ENCODE peak calls at places on chromosomes 2 and 18, in five cellular contexts. U is transverse colon, F is lower leg skin, N is stomach, T is H54. J is an unnamed sample.
A peak's percentile ranks its signal among the peaks of the same experiment; 100 is the strongest.

GRCh38 chr2:72090271-72090720 is 57.4 kb downstream of the CYP26B1 start:
- DNase-seq in U (no peak), F (no peak), N (peak; percentile 3), T (no peak), J (no peak)

GRCh38 chr2:220891405-220891804 is 680.7 kb downstream of the EPHA4 start:
- DNase-seq in U (no peak), F (no peak), N (no peak), T (peak; percentile 69), J (no peak)

GRCh38 chr2:127220102-127220806 is at the start of gene CYP27C1:
- DNase-seq in U (no peak), F (no peak), N (no peak), T (no peak), J (no peak)

GRCh38 chr18:31828613-31829012 is 67.9 kb upstream of the SLC25A52 start:
- DNase-seq in U (no peak), F (no peak), N (no peak), T (no peak), J (no peak)

GRCh38 chr2:42026332-42026731 is 21.5 kb upstream of the PKDCC start:
- DNase-seq in U (no peak), F (no peak), N (no peak), T (no peak), J (no peak)

GRCh38 chr18:10726198-10727068 is 200.6 kb downstream of the NAPG start:
- DNase-seq in U (no peak), F (no peak), N (no peak), T (no peak), J (no peak)

GRCh38 chr2:174338626-174339570 is 4.1 kb downstream of the SP9 start:
- DNase-seq in U (no peak), F (no peak), N (no peak), T (no peak), J (peak; percentile 25)

GRCh38 chr2:160207804-160208661 is 8.0 kb upstream of the ITGB6 start:
- DNase-seq in U (peak; percentile 88), F (peak; percentile 59), N (peak; percentile 82), T (peak; percentile 76), J (no peak)

GRCh38 chr2:121532347-121532766 is 1.7 kb downstream of the RNU4ATAC start:
- DNase-seq in U (no peak), F (no peak), N (no peak), T (no peak), J (peak; percentile 9)

GRCh38 chr2:85437488-85438290 is 19.2 kb downstream of the SH2D6 start:
- DNase-seq in U (peak; percentile 88), F (peak; percentile 84), N (peak; percentile 93), T (peak; percentile 84), J (peak; percentile 96)

GRCh38 chr2:201024518-201024917 is 47.0 kb downstream of the HYCC2 start:
- DNase-seq in U (no peak), F (no peak), N (no peak), T (no peak), J (no peak)

GRCh38 chr2:207256476-207257207 is 90.9 kb upstream of the KLF7 start:
- DNase-seq in U (no peak), F (no peak), N (no peak), T (no peak), J (peak; percentile 34)

GRCh38 chr18:36706313-36706881 is 122.4 kb downstream of the TPGS2 start:
- DNase-seq in U (no peak), F (no peak), N (no peak), T (no peak), J (no peak)

GRCh38 chr18:37393945-37394609 is 171.5 kb downstream of the CELF4 start:
- DNase-seq in U (peak; percentile 32), F (peak; percentile 49), N (peak; percentile 42), T (peak; percentile 44), J (no peak)

GRCh38 chr2:224143521-224143920 is 104.4 kb upstream of the SERPINE2 start:
- DNase-seq in U (no peak), F (no peak), N (no peak), T (no peak), J (no peak)

GRCh38 chr18:55076643-55077218 is 117.5 kb upstream of the CCDC68 start:
- DNase-seq in U (no peak), F (no peak), N (no peak), T (no peak), J (no peak)

GRCh38 chr18:46071894-46072867 is at the start of gene PSTPIP2:
- DNase-seq in U (peak; percentile 71), F (peak; percentile 63), N (peak; percentile 81), T (peak; percentile 48), J (peak; percentile 90)

GRCh38 chr18:23458830-23459529 is 5.9 kb downstream of the RIOK3 start:
- DNase-seq in U (no peak), F (no peak), N (no peak), T (no peak), J (no peak)

GRCh38 chr2:159882069-159882468 is 84.1 kb upstream of the CD302 start:
- DNase-seq in U (no peak), F (no peak), N (no peak), T (no peak), J (no peak)

GRCh38 chr2:109346601-109347228 is 217.7 kb downstream of the SH3RF3 start:
- DNase-seq in U (no peak), F (no peak), N (no peak), T (no peak), J (no peak)

GRCh38 chr2:100137877-100138570 is 4.4 kb downstream of the AFF3 start:
- DNase-seq in U (no peak), F (no peak), N (peak; percentile 40), T (no peak), J (no peak)

GRCh38 chr2:25981596-25982272 is 563 bp downstream of the KIF3C start:
- DNase-seq in U (no peak), F (no peak), N (no peak), T (no peak), J (peak; percentile 48)

GRCh38 chr2:28624436-28624797 is 127.2 kb upstream of the PPP1CB start:
- DNase-seq in U (no peak), F (no peak), N (no peak), T (no peak), J (no peak)

GRCh38 chr2:241128266-241128665 is 21.0 kb downstream of the PASK start:
- DNase-seq in U (no peak), F (no peak), N (no peak), T (no peak), J (no peak)

GRCh38 chr2:153891061-153891460 is 19.3 kb downstream of the GALNT13 start:
- DNase-seq in U (no peak), F (no peak), N (no peak), T (no peak), J (no peak)

GRCh38 chr2:176202491-176202890 is 14.0 kb downstream of the HOXD1 start:
- DNase-seq in U (no peak), F (no peak), N (no peak), T (no peak), J (no peak)

GRCh38 chr2:228115-228514 is 35.7 kb downstream of the SH3YL1 start:
- DNase-seq in U (no peak), F (no peak), N (no peak), T (no peak), J (no peak)

GRCh38 chr2:215870088-215870490 is 143.3 kb downstream of the MREG start:
- DNase-seq in U (no peak), F (peak; percentile 53), N (no peak), T (no peak), J (peak; percentile 49)

GRCh38 chr2:73982140-73982617 is 2.5 kb upstream of the TET3 start:
- DNase-seq in U (peak; percentile 54), F (peak; percentile 41), N (peak; percentile 41), T (no peak), J (no peak)

GRCh38 chr2:73985318-73986084 is 791 bp downstream of the TET3 start:
- DNase-seq in U (peak; percentile 40), F (peak; percentile 43), N (peak; percentile 34), T (no peak), J (peak; percentile 61)

GRCh38 chr2:73984203-73984921 is at the start of gene TET3:
- DNase-seq in U (peak; percentile 68), F (no peak), N (peak; percentile 67), T (no peak), J (peak; percentile 74)

GRCh38 chr2:73984922-73985317 is 210 bp downstream of the TET3 start:
- DNase-seq in U (peak; percentile 75), F (no peak), N (peak; percentile 61), T (no peak), J (peak; percentile 62)

GRCh38 chr2:73983322-73984202 is 1.1 kb upstream of the TET3 start:
- DNase-seq in U (peak; percentile 95), F (peak; percentile 87), N (peak; percentile 97), T (no peak), J (peak; percentile 61)
- TF ChIP-seq POLR2A in U (peak; percentile 84), F (no peak), N (no peak), T (no peak), J (no peak)

DNA sequence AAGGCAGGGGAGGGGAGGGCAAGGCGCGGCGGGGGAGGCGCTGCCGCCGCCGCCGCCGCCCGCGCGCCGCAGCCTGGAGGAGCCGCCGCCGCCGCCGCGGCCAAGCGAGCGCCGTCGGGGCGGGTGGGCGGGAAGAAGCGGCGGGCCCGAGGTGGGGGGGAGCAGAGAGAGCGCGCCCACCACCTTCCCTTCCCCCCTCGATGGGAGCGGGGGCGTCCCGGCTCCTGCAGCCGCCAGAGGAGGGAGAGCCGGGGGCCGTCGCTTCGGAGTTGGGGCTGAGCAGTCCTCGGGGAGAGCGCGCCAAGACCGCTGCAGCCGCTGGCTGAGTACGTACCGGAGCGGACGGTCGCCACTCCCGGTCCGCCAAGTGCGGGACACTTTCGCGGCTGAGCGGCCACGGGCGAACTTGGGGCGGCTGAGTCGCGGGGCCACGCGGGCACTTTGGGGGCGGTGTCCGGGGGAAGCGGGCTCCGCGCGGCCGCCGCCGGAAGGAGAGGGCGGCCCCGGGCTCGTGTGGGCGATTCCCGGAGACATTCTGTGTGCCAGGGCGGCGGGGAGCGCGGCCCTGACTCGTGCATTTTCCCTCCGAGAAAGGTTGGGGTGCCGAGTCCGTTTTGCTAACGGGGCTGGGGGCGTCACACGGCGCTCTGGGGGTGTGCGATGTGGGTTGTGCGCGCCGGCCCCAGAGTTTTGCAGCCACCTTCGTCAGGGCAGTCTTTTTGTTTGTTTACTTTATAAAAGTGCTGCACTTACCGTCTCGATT is at the start of gene NAB1:
- DNase-seq in U (peak; percentile 55), F (peak; percentile 26), N (peak; percentile 45), T (no peak), J (peak; percentile 75)
- TF ChIP-seq POLR2A in U (peak; percentile 19), F (no peak), N (no peak), T (no peak), J (peak; percentile 35)

GRCh38 chr2:3651686-3652516 is 6.1 kb upstream of the ALLC start:
- DNase-seq in U (peak; percentile 65), F (no peak), N (peak; percentile 62), T (no peak), J (no peak)
- TF ChIP-seq POLR2A in U (no peak), F (no peak), N (no peak), T (no peak), J (no peak)

DNA sequence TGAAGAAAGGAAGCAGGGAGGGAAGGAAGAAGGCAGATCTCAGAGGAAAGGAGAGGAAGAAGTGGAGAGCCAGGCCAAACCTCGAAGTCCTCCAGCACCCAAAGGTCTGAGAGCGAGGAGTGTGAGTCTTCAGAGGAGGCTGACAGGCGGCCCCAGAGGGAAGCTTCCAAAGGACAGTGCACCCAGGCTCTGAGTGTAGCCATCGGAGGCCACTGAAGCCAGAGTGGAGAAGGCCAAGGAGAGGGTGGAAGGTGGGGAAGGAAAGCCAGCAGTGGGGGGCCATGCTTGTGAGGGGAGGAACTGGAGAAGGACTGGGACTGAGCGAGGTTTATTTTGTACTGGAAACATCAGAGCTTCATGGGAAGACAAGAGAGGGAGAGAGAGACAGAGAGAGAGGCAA is 6.0 kb downstream of the ATP6V1B1 start:
- DNase-seq in U (no peak), F (no peak), N (no peak), T (no peak), J (no peak)
- TF ChIP-seq POLR2A in U (no peak), F (no peak), N (no peak), T (no peak), J (no peak)

GRCh38 chr18:79702906-79703305 is 23.3 kb downstream of the CTDP1 start:
- DNase-seq in U (no peak), F (no peak), N (no peak), T (no peak), J (no peak)
- TF ChIP-seq POLR2A in U (no peak), F (no peak), N (no peak), T (no peak), J (no peak)